ENCODE peak calls at places on chromosome 17, in six cellular contexts. One of them, this sample, is unnamed.

GRCh38 chr17:75194879-75195278 is 10.6 kb upstream of the NUP85 start:
- DNase-seq in left ventricle myocardium inferior: no peak
- DNase-seq in naive thymus-derived CD4-positive, alpha-beta T cell: no peak
- DNase-seq in Karpas-422: no peak
- DNase-seq in cardiac fibroblast: no peak
- DNase-seq in skeletal muscle cell: no peak
- DNase-seq in this sample: no peak

GRCh38 chr17:4593021-4593797 is 8.9 kb downstream of the SMTNL2 start:
- DNase-seq in left ventricle myocardium inferior: no peak
- DNase-seq in naive thymus-derived CD4-positive, alpha-beta T cell: no peak
- DNase-seq in Karpas-422: no peak
- DNase-seq in cardiac fibroblast: no peak
- DNase-seq in skeletal muscle cell: no peak
- DNase-seq in this sample: peak

GRCh38 chr17:880074-880870 is 98.1 kb downstream of the MRM3 start:
- DNase-seq in left ventricle myocardium inferior: no peak
- DNase-seq in naive thymus-derived CD4-positive, alpha-beta T cell: no peak
- DNase-seq in Karpas-422: peak
- DNase-seq in cardiac fibroblast: peak
- DNase-seq in skeletal muscle cell: no peak
- DNase-seq in this sample: no peak

GRCh38 chr17:27414686-27415085 is 41.6 kb upstream of the KSR1 start:
- DNase-seq in left ventricle myocardium inferior: no peak
- DNase-seq in naive thymus-derived CD4-positive, alpha-beta T cell: no peak
- DNase-seq in Karpas-422: no peak
- DNase-seq in cardiac fibroblast: no peak
- DNase-seq in skeletal muscle cell: no peak
- DNase-seq in this sample: peak

GRCh38 chr17:76142044-76143041 is 1.3 kb upstream of the FOXJ1 start:
- DNase-seq in left ventricle myocardium inferior: no peak
- DNase-seq in naive thymus-derived CD4-positive, alpha-beta T cell: no peak
- DNase-seq in Karpas-422: no peak
- DNase-seq in cardiac fibroblast: no peak
- DNase-seq in skeletal muscle cell: no peak
- DNase-seq in this sample: no peak

GRCh38 chr17:55709984-55710383 is 12.7 kb downstream of the TMEM100 start:
- DNase-seq in left ventricle myocardium inferior: no peak
- DNase-seq in naive thymus-derived CD4-positive, alpha-beta T cell: no peak
- DNase-seq in Karpas-422: no peak
- DNase-seq in cardiac fibroblast: no peak
- DNase-seq in skeletal muscle cell: no peak
- DNase-seq in this sample: no peak

GRCh38 chr17:67520916-67521772 is 144.1 kb downstream of the PITPNC1 start:
- DNase-seq in left ventricle myocardium inferior: no peak
- DNase-seq in naive thymus-derived CD4-positive, alpha-beta T cell: no peak
- DNase-seq in Karpas-422: no peak
- DNase-seq in cardiac fibroblast: no peak
- DNase-seq in skeletal muscle cell: no peak
- DNase-seq in this sample: no peak

GRCh38 chr17:79591695-79592094 is 19.2 kb downstream of the RBFOX3 start:
- DNase-seq in left ventricle myocardium inferior: no peak
- DNase-seq in naive thymus-derived CD4-positive, alpha-beta T cell: no peak
- DNase-seq in Karpas-422: no peak
- DNase-seq in cardiac fibroblast: no peak
- DNase-seq in skeletal muscle cell: no peak
- DNase-seq in this sample: no peak

GRCh38 chr17:19876524-19877161 is 8.9 kb upstream of the ULK2 start:
- DNase-seq in left ventricle myocardium inferior: peak
- DNase-seq in naive thymus-derived CD4-positive, alpha-beta T cell: peak
- DNase-seq in Karpas-422: no peak
- DNase-seq in cardiac fibroblast: no peak
- DNase-seq in skeletal muscle cell: no peak
- DNase-seq in this sample: peak

GRCh38 chr17:40153603-40154238 is 13.4 kb downstream of the CASC3 start:
- DNase-seq in left ventricle myocardium inferior: no peak
- DNase-seq in naive thymus-derived CD4-positive, alpha-beta T cell: no peak
- DNase-seq in Karpas-422: no peak
- DNase-seq in cardiac fibroblast: no peak
- DNase-seq in skeletal muscle cell: no peak
- DNase-seq in this sample: no peak
- H3K4me3 ChIP-seq in left ventricle myocardium inferior: no peak
- H3K4me3 ChIP-seq in naive thymus-derived CD4-positive, alpha-beta T cell: no peak
- H3K4me3 ChIP-seq in Karpas-422: no peak
- H3K4me3 ChIP-seq in cardiac fibroblast: no peak
- H3K4me3 ChIP-seq in skeletal muscle cell: no peak
- H3K4me3 ChIP-seq in this sample: no peak

GRCh38 chr17:81860756-81861568 is 627 bp upstream of the P4HB start:
- DNase-seq in left ventricle myocardium inferior: peak
- DNase-seq in naive thymus-derived CD4-positive, alpha-beta T cell: peak
- DNase-seq in Karpas-422: peak
- DNase-seq in cardiac fibroblast: peak
- DNase-seq in skeletal muscle cell: peak
- DNase-seq in this sample: peak

GRCh38 chr17:81859906-81860755 is at the start of gene P4HB:
- DNase-seq in left ventricle myocardium inferior: no peak
- DNase-seq in naive thymus-derived CD4-positive, alpha-beta T cell: no peak
- DNase-seq in Karpas-422: no peak
- DNase-seq in cardiac fibroblast: peak
- DNase-seq in skeletal muscle cell: no peak
- DNase-seq in this sample: peak

GRCh38 chr17:81854974-81855774 is 5.2 kb downstream of the P4HB start:
- DNase-seq in left ventricle myocardium inferior: no peak
- DNase-seq in naive thymus-derived CD4-positive, alpha-beta T cell: no peak
- DNase-seq in Karpas-422: peak
- DNase-seq in cardiac fibroblast: no peak
- DNase-seq in skeletal muscle cell: no peak
- DNase-seq in this sample: no peak

GRCh38 chr17:81858967-81859905 is 1.1 kb downstream of the P4HB start:
- DNase-seq in left ventricle myocardium inferior: no peak
- DNase-seq in naive thymus-derived CD4-positive, alpha-beta T cell: no peak
- DNase-seq in Karpas-422: no peak
- DNase-seq in cardiac fibroblast: peak
- DNase-seq in skeletal muscle cell: no peak
- DNase-seq in this sample: no peak

DNA sequence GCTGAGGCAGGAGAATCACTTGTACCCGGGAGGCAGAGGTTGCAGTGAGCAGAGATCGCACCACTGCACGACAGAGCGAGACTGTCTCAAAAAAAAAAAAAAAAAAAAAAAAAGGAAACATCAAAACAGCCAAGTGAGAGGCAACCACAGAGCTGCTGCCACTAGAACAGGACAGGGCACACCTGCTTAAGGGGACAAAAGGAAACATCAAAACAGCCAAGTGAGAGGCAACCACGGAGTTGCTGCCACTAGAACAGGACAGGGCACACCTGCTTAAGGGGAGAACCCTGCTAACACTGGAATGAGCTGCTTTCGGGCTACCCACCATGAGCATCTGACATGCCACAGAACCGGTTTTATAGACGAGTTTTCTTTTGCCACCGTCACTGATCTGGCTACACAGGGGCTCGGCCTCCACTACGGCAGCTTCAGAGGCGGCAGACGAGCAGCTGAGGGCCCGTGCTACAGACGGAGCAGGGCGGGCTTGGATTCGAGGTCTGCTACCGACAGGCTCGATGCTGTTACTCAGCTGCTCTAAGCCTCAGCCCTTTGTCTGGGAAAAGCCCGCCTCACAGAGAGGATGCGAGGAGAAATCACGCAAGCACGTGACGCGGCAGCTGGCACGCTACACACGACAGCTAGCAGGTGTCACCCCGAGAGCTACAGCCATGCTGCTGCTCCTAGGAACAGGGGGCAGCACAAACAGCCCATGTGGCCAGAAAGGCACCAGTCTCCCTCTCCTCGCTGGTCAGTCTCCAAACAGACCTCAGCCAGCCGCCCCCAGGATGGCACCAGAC is 2.0 kb downstream of the P4HB start:
- DNase-seq in left ventricle myocardium inferior: no peak
- DNase-seq in naive thymus-derived CD4-positive, alpha-beta T cell: no peak
- DNase-seq in Karpas-422: no peak
- DNase-seq in cardiac fibroblast: no peak
- DNase-seq in skeletal muscle cell: no peak
- DNase-seq in this sample: no peak
- H3K4me3 ChIP-seq in left ventricle myocardium inferior: peak
- H3K4me3 ChIP-seq in naive thymus-derived CD4-positive, alpha-beta T cell: no peak
- H3K4me3 ChIP-seq in Karpas-422: peak
- H3K4me3 ChIP-seq in cardiac fibroblast: peak
- H3K4me3 ChIP-seq in skeletal muscle cell: peak
- H3K4me3 ChIP-seq in this sample: no peak

DNA sequence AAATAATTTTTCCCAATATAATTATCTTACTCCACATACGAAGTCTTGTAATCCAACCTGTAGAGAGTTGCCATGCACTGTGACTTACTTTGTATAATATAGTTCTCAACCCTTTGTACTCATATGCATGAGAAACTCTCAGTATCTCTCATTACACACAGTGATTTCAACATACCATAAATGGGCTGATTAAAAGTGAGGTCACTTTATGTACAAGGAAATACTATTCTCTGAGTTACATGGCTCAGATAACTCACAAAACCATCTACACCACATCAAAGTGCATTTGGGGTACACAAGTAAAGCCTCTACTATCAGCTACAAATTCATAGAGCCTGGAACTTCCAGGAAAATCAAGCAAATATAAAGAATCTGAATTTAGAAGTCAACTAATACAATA is 27.9 kb downstream of the SLFN12 start:
- DNase-seq in left ventricle myocardium inferior: no peak
- DNase-seq in naive thymus-derived CD4-positive, alpha-beta T cell: no peak
- DNase-seq in Karpas-422: no peak
- DNase-seq in cardiac fibroblast: peak
- DNase-seq in skeletal muscle cell: peak
- DNase-seq in this sample: no peak
- H3K4me3 ChIP-seq in left ventricle myocardium inferior: no peak
- H3K4me3 ChIP-seq in naive thymus-derived CD4-positive, alpha-beta T cell: no peak
- H3K4me3 ChIP-seq in Karpas-422: no peak
- H3K4me3 ChIP-seq in cardiac fibroblast: no peak
- H3K4me3 ChIP-seq in skeletal muscle cell: no peak
- H3K4me3 ChIP-seq in this sample: no peak

GRCh38 chr17:1997587-1998425 is 27.3 kb downstream of the RTN4RL1 start:
- DNase-seq in left ventricle myocardium inferior: no peak
- DNase-seq in naive thymus-derived CD4-positive, alpha-beta T cell: no peak
- DNase-seq in Karpas-422: no peak
- DNase-seq in cardiac fibroblast: no peak
- DNase-seq in skeletal muscle cell: no peak
- DNase-seq in this sample: no peak
- H3K4me3 ChIP-seq in left ventricle myocardium inferior: peak
- H3K4me3 ChIP-seq in naive thymus-derived CD4-positive, alpha-beta T cell: no peak
- H3K4me3 ChIP-seq in Karpas-422: no peak
- H3K4me3 ChIP-seq in cardiac fibroblast: peak
- H3K4me3 ChIP-seq in skeletal muscle cell: peak
- H3K4me3 ChIP-seq in this sample: peak

GRCh38 chr17:56936697-56937322 is 23.0 kb upstream of the TRIM25 start:
- DNase-seq in left ventricle myocardium inferior: no peak
- DNase-seq in naive thymus-derived CD4-positive, alpha-beta T cell: no peak
- DNase-seq in Karpas-422: no peak
- DNase-seq in cardiac fibroblast: no peak
- DNase-seq in skeletal muscle cell: no peak
- DNase-seq in this sample: no peak
- H3K4me3 ChIP-seq in left ventricle myocardium inferior: no peak
- H3K4me3 ChIP-seq in naive thymus-derived CD4-positive, alpha-beta T cell: no peak
- H3K4me3 ChIP-seq in Karpas-422: no peak
- H3K4me3 ChIP-seq in cardiac fibroblast: no peak
- H3K4me3 ChIP-seq in skeletal muscle cell: no peak
- H3K4me3 ChIP-seq in this sample: no peak

GRCh38 chr17:36879599-36880255 is 57.5 kb upstream of the LHX1 start:
- DNase-seq in left ventricle myocardium inferior: no peak
- DNase-seq in naive thymus-derived CD4-positive, alpha-beta T cell: no peak
- DNase-seq in Karpas-422: no peak
- DNase-seq in cardiac fibroblast: no peak
- DNase-seq in skeletal muscle cell: no peak
- DNase-seq in this sample: no peak
- H3K4me3 ChIP-seq in left ventricle myocardium inferior: no peak
- H3K4me3 ChIP-seq in naive thymus-derived CD4-positive, alpha-beta T cell: no peak
- H3K4me3 ChIP-seq in Karpas-422: no peak
- H3K4me3 ChIP-seq in cardiac fibroblast: no peak
- H3K4me3 ChIP-seq in skeletal muscle cell: no peak
- H3K4me3 ChIP-seq in this sample: no peak

GRCh38 chr17:2393184-2393953 is 7.5 kb downstream of the MNT start:
- DNase-seq in left ventricle myocardium inferior: peak
- DNase-seq in naive thymus-derived CD4-positive, alpha-beta T cell: peak
- DNase-seq in Karpas-422: peak
- DNase-seq in cardiac fibroblast: peak
- DNase-seq in skeletal muscle cell: peak
- DNase-seq in this sample: peak

GRCh38 chr17:2390199-2390880 is 10.5 kb downstream of the MNT start:
- DNase-seq in left ventricle myocardium inferior: no peak
- DNase-seq in naive thymus-derived CD4-positive, alpha-beta T cell: no peak
- DNase-seq in Karpas-422: no peak
- DNase-seq in cardiac fibroblast: peak
- DNase-seq in skeletal muscle cell: no peak
- DNase-seq in this sample: no peak

GRCh38 chr17:2393954-2394749 is 6.7 kb downstream of the MNT start:
- DNase-seq in left ventricle myocardium inferior: no peak
- DNase-seq in naive thymus-derived CD4-positive, alpha-beta T cell: no peak
- DNase-seq in Karpas-422: no peak
- DNase-seq in cardiac fibroblast: no peak
- DNase-seq in skeletal muscle cell: no peak
- DNase-seq in this sample: no peak

GRCh38 chr17:2392252-2393183 is 8.3 kb downstream of the MNT start:
- DNase-seq in left ventricle myocardium inferior: peak
- DNase-seq in naive thymus-derived CD4-positive, alpha-beta T cell: peak
- DNase-seq in Karpas-422: peak
- DNase-seq in cardiac fibroblast: peak
- DNase-seq in skeletal muscle cell: peak
- DNase-seq in this sample: peak

DNA sequence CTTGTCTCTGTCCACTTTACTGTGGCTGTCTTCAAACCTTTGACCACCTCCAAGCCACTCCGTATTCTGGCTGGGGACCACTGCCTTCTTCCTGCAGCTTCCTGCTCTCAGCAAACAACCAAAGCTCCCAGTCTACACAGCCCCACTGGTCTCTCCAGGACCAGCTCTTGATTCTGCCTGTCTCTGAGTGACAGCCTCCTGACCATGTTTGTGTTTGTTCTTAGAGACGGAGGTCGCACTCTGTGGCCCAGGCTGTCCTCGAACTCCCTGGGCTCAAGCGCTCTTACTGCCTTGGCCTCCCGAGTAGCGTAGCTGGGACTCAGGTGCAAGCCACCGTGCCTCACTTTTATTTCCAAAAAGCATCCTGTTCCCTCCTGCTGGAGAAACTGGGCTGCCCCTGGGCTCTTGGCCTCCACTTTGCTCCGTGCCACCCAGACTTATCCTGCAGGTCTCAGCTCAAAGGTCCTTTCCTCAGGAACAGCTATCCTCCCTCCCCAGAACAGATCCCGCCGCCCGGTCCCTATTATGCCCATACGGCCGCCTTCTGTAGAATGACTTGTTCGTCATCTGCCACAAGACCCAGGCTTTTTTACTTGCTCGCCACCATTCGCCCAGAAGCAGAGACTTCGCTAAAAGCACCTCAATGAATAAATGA is 9.1 kb downstream of the MNT start:
- DNase-seq in left ventricle myocardium inferior: no peak
- DNase-seq in naive thymus-derived CD4-positive, alpha-beta T cell: no peak
- DNase-seq in Karpas-422: no peak
- DNase-seq in cardiac fibroblast: no peak
- DNase-seq in skeletal muscle cell: no peak
- DNase-seq in this sample: peak
- H3K4me3 ChIP-seq in left ventricle myocardium inferior: peak
- H3K4me3 ChIP-seq in naive thymus-derived CD4-positive, alpha-beta T cell: peak
- H3K4me3 ChIP-seq in Karpas-422: peak
- H3K4me3 ChIP-seq in cardiac fibroblast: peak
- H3K4me3 ChIP-seq in skeletal muscle cell: peak
- H3K4me3 ChIP-seq in this sample: peak